ENCODE peak calls at places on chromosome 19, in ten cellular contexts. One of them, this sample, is unnamed.

GRCh38 chr19:46533085-46534081 is 37.7 kb upstream of the PNMA8B start:
- DNase-seq in kidney glomerular epithelial cell: no peak
- DNase-seq in activated CD4-positive, CD25-positive, alpha-beta regulatory T cell: no peak
- DNase-seq in T1000: no peak
- DNase-seq in globus pallidus: peak; percentile 22
- DNase-seq in T-cell: no peak
- DNase-seq in stimulated activated CD4-positive, alpha-beta T cell treated with anti-CD3 and anti-CD28 coated beads, Interleukin-1b, Interleukin-23, amount 100 ng/mL, for 24 hours: no peak
- DNase-seq in GM04504: no peak
- DNase-seq in activated T-cell treated with anti-CD3 and anti-CD28 coated beads, Interleukin-2, amount 50 U/mL, for 72 hours: no peak
- DNase-seq in BJ: no peak
- DNase-seq in this sample: peak; percentile 45

GRCh38 chr19:33234736-33235135 is 9.1 kb upstream of the SLC7A10 start:
- DNase-seq in kidney glomerular epithelial cell: no peak
- DNase-seq in activated CD4-positive, CD25-positive, alpha-beta regulatory T cell: no peak
- DNase-seq in T1000: no peak
- DNase-seq in globus pallidus: no peak
- DNase-seq in T-cell: no peak
- DNase-seq in stimulated activated CD4-positive, alpha-beta T cell treated with anti-CD3 and anti-CD28 coated beads, Interleukin-1b, Interleukin-23, amount 100 ng/mL, for 24 hours: no peak
- DNase-seq in GM04504: no peak
- DNase-seq in activated T-cell treated with anti-CD3 and anti-CD28 coated beads, Interleukin-2, amount 50 U/mL, for 72 hours: no peak
- DNase-seq in BJ: no peak
- DNase-seq in this sample: no peak

GRCh38 chr19:40778865-40779284 is 828 bp downstream of the RAB4B start:
- DNase-seq in kidney glomerular epithelial cell: peak; percentile 38
- DNase-seq in activated CD4-positive, CD25-positive, alpha-beta regulatory T cell: no peak
- DNase-seq in T1000: no peak
- DNase-seq in globus pallidus: no peak
- DNase-seq in T-cell: no peak
- DNase-seq in stimulated activated CD4-positive, alpha-beta T cell treated with anti-CD3 and anti-CD28 coated beads, Interleukin-1b, Interleukin-23, amount 100 ng/mL, for 24 hours: no peak
- DNase-seq in GM04504: no peak
- DNase-seq in activated T-cell treated with anti-CD3 and anti-CD28 coated beads, Interleukin-2, amount 50 U/mL, for 72 hours: no peak
- DNase-seq in BJ: no peak
- DNase-seq in this sample: no peak

GRCh38 chr19:49809155-49809986 is 3.7 kb downstream of the FUZ start:
- DNase-seq in kidney glomerular epithelial cell: peak; percentile 19
- DNase-seq in activated CD4-positive, CD25-positive, alpha-beta regulatory T cell: peak; percentile 26
- DNase-seq in T1000: peak; percentile 36
- DNase-seq in globus pallidus: peak; percentile 38
- DNase-seq in T-cell: peak; percentile 31
- DNase-seq in stimulated activated CD4-positive, alpha-beta T cell treated with anti-CD3 and anti-CD28 coated beads, Interleukin-1b, Interleukin-23, amount 100 ng/mL, for 24 hours: no peak
- DNase-seq in GM04504: no peak
- DNase-seq in activated T-cell treated with anti-CD3 and anti-CD28 coated beads, Interleukin-2, amount 50 U/mL, for 72 hours: peak; percentile 55
- DNase-seq in BJ: no peak
- DNase-seq in this sample: peak; percentile 67

GRCh38 chr19:46611791-46612190 is 10.7 kb downstream of the CALM3 start:
- DNase-seq in kidney glomerular epithelial cell: no peak
- DNase-seq in activated CD4-positive, CD25-positive, alpha-beta regulatory T cell: no peak
- DNase-seq in T1000: no peak
- DNase-seq in globus pallidus: no peak
- DNase-seq in T-cell: no peak
- DNase-seq in stimulated activated CD4-positive, alpha-beta T cell treated with anti-CD3 and anti-CD28 coated beads, Interleukin-1b, Interleukin-23, amount 100 ng/mL, for 24 hours: no peak
- DNase-seq in GM04504: no peak
- DNase-seq in activated T-cell treated with anti-CD3 and anti-CD28 coated beads, Interleukin-2, amount 50 U/mL, for 72 hours: no peak
- DNase-seq in BJ: no peak
- DNase-seq in this sample: no peak

GRCh38 chr19:52566588-52566987 is 3.5 kb upstream of the ZNF701 start:
- DNase-seq in kidney glomerular epithelial cell: no peak
- DNase-seq in activated CD4-positive, CD25-positive, alpha-beta regulatory T cell: no peak
- DNase-seq in T1000: no peak
- DNase-seq in globus pallidus: no peak
- DNase-seq in T-cell: no peak
- DNase-seq in stimulated activated CD4-positive, alpha-beta T cell treated with anti-CD3 and anti-CD28 coated beads, Interleukin-1b, Interleukin-23, amount 100 ng/mL, for 24 hours: no peak
- DNase-seq in GM04504: no peak
- DNase-seq in activated T-cell treated with anti-CD3 and anti-CD28 coated beads, Interleukin-2, amount 50 U/mL, for 72 hours: no peak
- DNase-seq in BJ: peak; percentile 3
- DNase-seq in this sample: no peak

GRCh38 chr19:28330831-28331230 is 882.1 kb downstream of the UQCRFS1 start:
- DNase-seq in kidney glomerular epithelial cell: no peak
- DNase-seq in activated CD4-positive, CD25-positive, alpha-beta regulatory T cell: no peak
- DNase-seq in T1000: no peak
- DNase-seq in globus pallidus: no peak
- DNase-seq in T-cell: no peak
- DNase-seq in stimulated activated CD4-positive, alpha-beta T cell treated with anti-CD3 and anti-CD28 coated beads, Interleukin-1b, Interleukin-23, amount 100 ng/mL, for 24 hours: no peak
- DNase-seq in GM04504: no peak
- DNase-seq in activated T-cell treated with anti-CD3 and anti-CD28 coated beads, Interleukin-2, amount 50 U/mL, for 72 hours: no peak
- DNase-seq in BJ: no peak
- DNase-seq in this sample: no peak

GRCh38 chr19:39262496-39262895 is 5.7 kb upstream of the IFNL2 start:
- DNase-seq in kidney glomerular epithelial cell: no peak
- DNase-seq in activated CD4-positive, CD25-positive, alpha-beta regulatory T cell: no peak
- DNase-seq in T1000: no peak
- DNase-seq in globus pallidus: no peak
- DNase-seq in T-cell: no peak
- DNase-seq in stimulated activated CD4-positive, alpha-beta T cell treated with anti-CD3 and anti-CD28 coated beads, Interleukin-1b, Interleukin-23, amount 100 ng/mL, for 24 hours: no peak
- DNase-seq in GM04504: no peak
- DNase-seq in activated T-cell treated with anti-CD3 and anti-CD28 coated beads, Interleukin-2, amount 50 U/mL, for 72 hours: no peak
- DNase-seq in BJ: no peak
- DNase-seq in this sample: peak; percentile 4

GRCh38 chr19:4695224-4695731 is 25.1 kb upstream of the MYDGF start:
- DNase-seq in kidney glomerular epithelial cell: no peak
- DNase-seq in activated CD4-positive, CD25-positive, alpha-beta regulatory T cell: no peak
- DNase-seq in T1000: no peak
- DNase-seq in globus pallidus: peak; percentile 43
- DNase-seq in T-cell: no peak
- DNase-seq in stimulated activated CD4-positive, alpha-beta T cell treated with anti-CD3 and anti-CD28 coated beads, Interleukin-1b, Interleukin-23, amount 100 ng/mL, for 24 hours: no peak
- DNase-seq in GM04504: no peak
- DNase-seq in activated T-cell treated with anti-CD3 and anti-CD28 coated beads, Interleukin-2, amount 50 U/mL, for 72 hours: no peak
- DNase-seq in BJ: no peak
- DNase-seq in this sample: no peak

GRCh38 chr19:10346509-10346908 is 7.1 kb upstream of the ICAM3 start:
- DNase-seq in kidney glomerular epithelial cell: no peak
- DNase-seq in activated CD4-positive, CD25-positive, alpha-beta regulatory T cell: no peak
- DNase-seq in T1000: no peak
- DNase-seq in globus pallidus: no peak
- DNase-seq in T-cell: no peak
- DNase-seq in stimulated activated CD4-positive, alpha-beta T cell treated with anti-CD3 and anti-CD28 coated beads, Interleukin-1b, Interleukin-23, amount 100 ng/mL, for 24 hours: no peak
- DNase-seq in GM04504: no peak
- DNase-seq in activated T-cell treated with anti-CD3 and anti-CD28 coated beads, Interleukin-2, amount 50 U/mL, for 72 hours: no peak
- DNase-seq in BJ: no peak
- DNase-seq in this sample: no peak

GRCh38 chr19:41687419-41687818 is 651 bp downstream of the CEACAM7 start:
- DNase-seq in kidney glomerular epithelial cell: no peak
- DNase-seq in activated CD4-positive, CD25-positive, alpha-beta regulatory T cell: no peak
- DNase-seq in T1000: no peak
- DNase-seq in globus pallidus: no peak
- DNase-seq in T-cell: no peak
- DNase-seq in stimulated activated CD4-positive, alpha-beta T cell treated with anti-CD3 and anti-CD28 coated beads, Interleukin-1b, Interleukin-23, amount 100 ng/mL, for 24 hours: no peak
- DNase-seq in GM04504: no peak
- DNase-seq in activated T-cell treated with anti-CD3 and anti-CD28 coated beads, Interleukin-2, amount 50 U/mL, for 72 hours: no peak
- DNase-seq in BJ: no peak
- DNase-seq in this sample: no peak

GRCh38 chr19:15759962-15760565 is 22.3 kb downstream of the OR10H3 start:
- DNase-seq in kidney glomerular epithelial cell: no peak
- DNase-seq in activated CD4-positive, CD25-positive, alpha-beta regulatory T cell: no peak
- DNase-seq in T1000: no peak
- DNase-seq in globus pallidus: no peak
- DNase-seq in T-cell: no peak
- DNase-seq in stimulated activated CD4-positive, alpha-beta T cell treated with anti-CD3 and anti-CD28 coated beads, Interleukin-1b, Interleukin-23, amount 100 ng/mL, for 24 hours: no peak
- DNase-seq in GM04504: no peak
- DNase-seq in activated T-cell treated with anti-CD3 and anti-CD28 coated beads, Interleukin-2, amount 50 U/mL, for 72 hours: no peak
- DNase-seq in BJ: no peak
- DNase-seq in this sample: peak; percentile 19

GRCh38 chr19:15587663-15588062 is 27.4 kb upstream of the CYP4F8 start:
- DNase-seq in kidney glomerular epithelial cell: no peak
- DNase-seq in activated CD4-positive, CD25-positive, alpha-beta regulatory T cell: no peak
- DNase-seq in T1000: no peak
- DNase-seq in globus pallidus: peak; percentile 10
- DNase-seq in T-cell: no peak
- DNase-seq in stimulated activated CD4-positive, alpha-beta T cell treated with anti-CD3 and anti-CD28 coated beads, Interleukin-1b, Interleukin-23, amount 100 ng/mL, for 24 hours: no peak
- DNase-seq in GM04504: no peak
- DNase-seq in activated T-cell treated with anti-CD3 and anti-CD28 coated beads, Interleukin-2, amount 50 U/mL, for 72 hours: no peak
- DNase-seq in BJ: no peak
- DNase-seq in this sample: no peak

GRCh38 chr19:30254789-30255188 is 117.4 kb upstream of the ZNF536 start:
- DNase-seq in kidney glomerular epithelial cell: no peak
- DNase-seq in activated CD4-positive, CD25-positive, alpha-beta regulatory T cell: no peak
- DNase-seq in T1000: no peak
- DNase-seq in globus pallidus: no peak
- DNase-seq in T-cell: no peak
- DNase-seq in stimulated activated CD4-positive, alpha-beta T cell treated with anti-CD3 and anti-CD28 coated beads, Interleukin-1b, Interleukin-23, amount 100 ng/mL, for 24 hours: no peak
- DNase-seq in GM04504: no peak
- DNase-seq in activated T-cell treated with anti-CD3 and anti-CD28 coated beads, Interleukin-2, amount 50 U/mL, for 72 hours: no peak
- DNase-seq in BJ: no peak
- DNase-seq in this sample: no peak

This sample was measured in WTC11.